ENCODE peak calls at places on chromosomes 12 and 14, in five cellular contexts. One of them, this sample, is unnamed.

GRCh38 chr14:90726656-90727055 is 89.6 kb downstream of the TTC7B start:
- DNase-seq in RWPE1: peak
- DNase-seq in left ventricle myocardium inferior: no peak
- DNase-seq in lung: peak
- DNase-seq in RKO: no peak
- DNase-seq in this sample: peak

GRCh38 chr12:47087088-47087688 is 7.4 kb upstream of the AMIGO2 start:
- DNase-seq in RWPE1: no peak
- DNase-seq in left ventricle myocardium inferior: no peak
- DNase-seq in lung: no peak
- DNase-seq in RKO: no peak
- DNase-seq in this sample: no peak

GRCh38 chr12:3145036-3145435 is 67.9 kb downstream of the TSPAN9 start:
- DNase-seq in RWPE1: no peak
- DNase-seq in left ventricle myocardium inferior: peak
- DNase-seq in lung: no peak
- DNase-seq in RKO: no peak
- DNase-seq in this sample: no peak

GRCh38 chr12:51388066-51388799 is 3.0 kb downstream of the GALNT6 start:
- DNase-seq in RWPE1: no peak
- DNase-seq in left ventricle myocardium inferior: no peak
- DNase-seq in lung: no peak
- DNase-seq in RKO: no peak
- DNase-seq in this sample: no peak

GRCh38 chr12:42473130-42473529 is 116.4 kb downstream of the PRICKLE1 start:
- DNase-seq in RWPE1: no peak
- DNase-seq in left ventricle myocardium inferior: no peak
- DNase-seq in lung: no peak
- DNase-seq in RKO: no peak
- DNase-seq in this sample: no peak

GRCh38 chr14:101521978-101522377 is 39.3 kb upstream of the DIO3 start:
- DNase-seq in RWPE1: no peak
- DNase-seq in left ventricle myocardium inferior: no peak
- DNase-seq in lung: no peak
- DNase-seq in RKO: no peak
- DNase-seq in this sample: no peak

GRCh38 chr14:103483600-103483999 is 39.0 kb downstream of the CKB start:
- DNase-seq in RWPE1: peak
- DNase-seq in left ventricle myocardium inferior: no peak
- DNase-seq in lung: no peak
- DNase-seq in RKO: peak
- DNase-seq in this sample: no peak

GRCh38 chr14:51521764-51522163 is 129.9 kb upstream of the FRMD6 start:
- DNase-seq in RWPE1: no peak
- DNase-seq in left ventricle myocardium inferior: no peak
- DNase-seq in lung: no peak
- DNase-seq in RKO: no peak
- DNase-seq in this sample: no peak

GRCh38 chr12:130029151-130029550 is 125.3 kb upstream of the TMEM132D start:
- DNase-seq in RWPE1: no peak
- DNase-seq in left ventricle myocardium inferior: no peak
- DNase-seq in lung: no peak
- DNase-seq in RKO: no peak
- DNase-seq in this sample: no peak

This sample was measured in gastrocnemius medialis.